ENCODE peak calls at places on chromosomes 5 and 9, in four cellular contexts. P is spleen, X is AG10803, H is BJ. Z is an unnamed sample.

GRCh38 chr5:39501403-39501802 is 76.6 kb upstream of the DAB2 start:
- DNase-seq in P (no peak), X (peak; percentile 93), H (no peak), Z (peak; percentile 48)

GRCh38 chr5:51380603-51381207 is 2.5 kb upstream of the ISL1 start:
- DNase-seq in P (no peak), X (no peak), H (no peak), Z (peak; percentile 24)

GRCh38 chr9:68981825-68982224 is 32.1 kb downstream of the PRKACG start:
- DNase-seq in P (no peak), X (no peak), H (no peak), Z (no peak)

GRCh38 chr5:69024241-69024651 is 69.6 kb upstream of the SLC30A5 start:
- DNase-seq in P (no peak), X (peak; percentile 28), H (no peak), Z (no peak)

GRCh38 chr5:142685418-142686209 is at the start of gene FGF1:
- DNase-seq in P (no peak), X (peak; percentile 44), H (no peak), Z (no peak)

GRCh38 chr9:16688814-16689213 is 181.7 kb downstream of the BNC2 start:
- DNase-seq in P (no peak), X (no peak), H (no peak), Z (no peak)

GRCh38 chr5:113266227-113266912 is 168.4 kb downstream of the TSSK1B start:
- DNase-seq in P (no peak), X (peak; percentile 11), H (no peak), Z (no peak)

GRCh38 chr5:139705655-139706587 is 57.8 kb downstream of the CXXC5 start:
- DNase-seq in P (no peak), X (no peak), H (no peak), Z (no peak)

GRCh38 chr9:122342323-122343050 is 28.3 kb upstream of the PTGS1 start:
- DNase-seq in P (peak; percentile 48), X (no peak), H (no peak), Z (no peak)

GRCh38 chr5:71887680-71888079 is 168.6 kb downstream of the CARTPT start:
- DNase-seq in P (no peak), X (peak; percentile 85), H (peak; percentile 27), Z (no peak)

GRCh38 chr9:137280478-137281344 is 3.2 kb downstream of the TOR4A start:
- DNase-seq in P (peak; percentile 74), X (peak; percentile 27), H (no peak), Z (no peak)
- TF ChIP-seq CTCF in P (peak; percentile 38), X (peak; percentile 27), H (no peak), Z (no peak)

GRCh38 chr9:114198249-114199040 is 43.1 kb downstream of the COL27A1 start:
- DNase-seq in P (no peak), X (no peak), H (no peak), Z (no peak)
- TF ChIP-seq CTCF in P (no peak), X (no peak), H (no peak), Z (no peak)

GRCh38 chr9:100368672-100369071 is 15.9 kb upstream of the TEX10 start:
- DNase-seq in P (no peak), X (no peak), H (no peak), Z (no peak)

GRCh38 chr9:100366121-100366520 is 13.4 kb upstream of the TEX10 start:
- DNase-seq in P (no peak), X (no peak), H (no peak), Z (no peak)

GRCh38 chr9:100359057-100359456 is 6.3 kb upstream of the TEX10 start:
- DNase-seq in P (no peak), X (no peak), H (no peak), Z (no peak)

DNA sequence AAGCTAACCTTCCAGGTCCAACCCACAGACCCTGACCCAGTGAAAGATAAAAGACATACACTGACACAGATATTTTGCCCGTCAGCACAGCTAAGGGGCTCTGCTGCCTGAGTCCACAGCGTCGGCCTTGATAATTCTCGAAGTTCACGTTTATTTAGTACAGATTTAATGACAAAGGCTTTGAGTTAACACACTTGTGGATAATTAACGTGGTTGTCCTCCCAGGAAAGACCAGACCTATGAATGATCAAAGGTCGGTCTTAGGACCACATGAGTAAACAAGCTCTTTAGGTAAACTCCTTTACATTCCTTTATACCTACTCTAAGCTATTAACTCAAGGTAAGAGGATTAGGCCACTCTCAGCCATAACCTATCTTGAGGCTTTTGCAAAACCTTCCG is 11.3 kb upstream of the TEX10 start:
- DNase-seq in P (no peak), X (no peak), H (no peak), Z (no peak)
- TF ChIP-seq CTCF in P (no peak), X (no peak), H (no peak), Z (no peak)

GRCh38 chr5:137995077-137995746 is 37.7 kb downstream of the FAM13B start:
- DNase-seq in P (no peak), X (peak; percentile 23), H (no peak), Z (no peak)

GRCh38 chr5:137994556-137994955 is 38.3 kb downstream of the FAM13B start:
- DNase-seq in P (no peak), X (no peak), H (no peak), Z (no peak)

GRCh38 chr5:137989419-137989818 is 43.5 kb downstream of the FAM13B start:
- DNase-seq in P (no peak), X (no peak), H (no peak), Z (no peak)
- TF ChIP-seq CTCF in P (no peak), X (no peak), H (no peak), Z (no peak)

DNA sequence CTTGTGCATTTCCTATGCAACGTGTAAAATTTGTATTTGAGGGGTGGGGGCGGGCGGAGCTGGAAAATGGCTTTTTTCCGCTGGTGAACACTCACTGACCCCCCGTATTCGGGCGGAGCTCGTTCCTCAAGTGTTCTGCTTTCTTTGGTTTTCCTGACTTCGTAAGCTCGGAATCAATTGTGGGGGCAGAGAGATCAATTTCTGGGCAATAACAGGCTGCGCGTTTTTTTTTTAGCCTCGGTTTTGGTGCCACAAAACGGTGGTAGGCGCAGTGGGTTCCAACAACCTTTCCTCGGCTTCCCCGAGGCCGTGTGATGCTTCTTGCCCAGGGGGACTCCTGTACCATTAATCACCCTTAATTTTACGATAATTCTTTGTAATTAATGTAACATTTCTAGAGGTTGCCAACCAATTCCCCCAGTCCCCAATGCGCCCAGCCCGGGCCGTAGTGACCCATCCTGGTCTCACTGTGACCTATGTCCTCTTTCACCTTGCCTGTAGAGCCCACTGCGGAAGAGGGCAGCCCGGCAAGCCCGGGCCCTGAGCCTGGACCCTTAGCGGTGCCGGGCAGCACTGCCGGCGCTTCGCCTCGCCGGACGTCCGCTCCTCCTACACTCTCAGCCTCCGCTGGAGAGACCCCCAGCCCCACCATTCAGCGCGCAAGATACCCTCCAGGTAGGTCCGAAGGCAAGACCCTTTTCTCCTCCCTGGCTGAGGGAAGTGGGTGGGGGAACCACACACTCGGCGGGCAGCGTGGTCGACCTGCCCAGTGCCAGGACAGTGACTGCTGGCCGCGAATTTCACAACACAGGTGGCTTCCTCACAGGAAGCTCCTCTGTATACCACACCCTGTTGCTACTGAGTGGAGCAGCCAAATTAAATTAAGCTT is 3.7 kb downstream of the NR4A3 start:
- DNase-seq in P (peak; percentile 79), X (no peak), H (no peak), Z (no peak)
- TF ChIP-seq CTCF in P (no peak), X (no peak), H (no peak), Z (no peak)

GRCh38 chr5:108451269-108451668 is 69.4 kb upstream of the FBXL17 start:
- DNase-seq in P (no peak), X (no peak), H (no peak), Z (no peak)
- TF ChIP-seq CTCF in P (no peak), X (no peak), H (no peak), Z (no peak)

GRCh38 chr5:81854485-81854884 is 103.6 kb upstream of the SSBP2 start:
- DNase-seq in P (no peak), X (no peak), H (no peak), Z (no peak)
- TF ChIP-seq CTCF in P (no peak), X (peak; percentile 30), H (peak; percentile 15), Z (no peak)

GRCh38 chr5:10438301-10438700 is 3.4 kb upstream of the ROPN1L start:
- DNase-seq in P (no peak), X (no peak), H (no peak), Z (no peak)
- TF ChIP-seq CTCF in P (no peak), X (no peak), H (no peak), Z (no peak)

GRCh38 chr9:5611321-5612186 is 17.4 kb upstream of the RIC1 start:
- DNase-seq in P (no peak), X (peak; percentile 58), H (peak; percentile 58), Z (no peak)

GRCh38 chr9:5614192-5614591 is 14.7 kb upstream of the RIC1 start:
- DNase-seq in P (no peak), X (no peak), H (no peak), Z (no peak)

GRCh38 chr9:5610491-5610890 is 18.4 kb upstream of the RIC1 start:
- DNase-seq in P (no peak), X (no peak), H (no peak), Z (no peak)

GRCh38 chr9:5612187-5612535 is 16.7 kb upstream of the RIC1 start:
- DNase-seq in P (no peak), X (peak; percentile 11), H (no peak), Z (no peak)

DNA sequence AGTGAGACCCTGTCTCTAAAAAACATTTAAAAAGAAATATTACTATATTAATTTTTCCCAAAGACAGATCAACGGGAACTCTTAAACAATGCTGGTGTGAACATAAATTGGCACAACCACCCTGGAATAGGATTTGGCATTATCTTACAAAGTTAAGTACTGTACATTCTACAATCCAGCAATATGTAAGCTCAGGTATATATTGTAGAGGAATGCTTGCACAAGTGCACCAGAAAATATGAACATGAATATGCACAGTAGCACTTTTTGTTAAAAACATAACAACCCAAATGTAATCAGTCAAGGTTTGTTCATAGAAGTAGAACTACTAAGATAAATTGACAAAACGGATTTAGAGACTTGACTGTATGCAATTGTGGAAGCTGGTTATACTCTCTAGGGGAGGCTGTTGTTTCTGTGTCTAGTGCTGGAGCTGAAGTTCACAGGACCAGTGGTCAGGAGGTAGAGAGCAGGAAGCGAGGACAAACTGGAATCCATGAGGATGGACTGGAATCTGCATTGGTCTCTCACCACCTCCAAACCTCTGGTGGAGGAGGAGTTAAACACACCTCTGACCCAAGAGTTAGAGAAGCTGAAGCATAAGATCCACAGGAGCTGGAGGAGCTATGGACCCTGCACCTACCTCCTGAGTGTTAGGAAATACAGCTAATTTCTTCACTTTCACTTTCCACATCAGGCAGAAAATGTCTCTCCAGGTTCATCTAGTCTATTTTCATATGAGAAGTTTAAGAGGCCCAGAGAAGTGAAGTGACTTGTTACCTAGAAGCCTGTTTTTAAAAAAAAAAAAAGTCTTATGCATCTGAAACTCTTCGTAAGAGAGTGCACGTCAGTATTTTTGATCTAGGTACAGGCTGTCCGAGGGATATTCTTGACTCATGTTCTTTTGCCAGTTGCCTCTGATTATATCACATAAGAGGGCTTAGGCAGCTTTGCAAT is 20.3 kb upstream of the RIC1 start:
- DNase-seq in P (no peak), X (no peak), H (no peak), Z (no peak)
- TF ChIP-seq CTCF in P (no peak), X (no peak), H (no peak), Z (no peak)

Z was measured in omental fat pad.